ENCODE peak calls at places on chromosome 5, in eight cellular contexts. C is endodermal cell, D is uterus, W is aorta, L is tibial nerve, Q is heart left ventricle, Z is PC-3, P is K562. E is an unnamed sample.

GRCh38 chr5:95837492-95837891 is 15.0 kb upstream of the GLRX start:
- DNase-seq in C (no peak), D (no peak), W (no peak), L (no peak), Q (no peak), Z (no peak), P (no peak), E (no peak)

GRCh38 chr5:91312698-91313097 is 70.4 kb downstream of the ARRDC3 start:
- DNase-seq in C (no peak), D (no peak), W (no peak), L (no peak), Q (no peak), Z (no peak), P (no peak), E (no peak)

GRCh38 chr5:155080721-155081120 is 67.2 kb downstream of the KIF4B start:
- DNase-seq in C (no peak), D (no peak), W (no peak), L (no peak), Q (no peak), Z (no peak), P (no peak), E (no peak)

GRCh38 chr5:170860818-170861217 is 1.0 kb upstream of the RANBP17 start:
- DNase-seq in C (no peak), D (no peak), W (no peak), L (no peak), Q (no peak), Z (no peak), P (no peak), E (no peak)

GRCh38 chr5:23507278-23507685 is at the start of gene PRDM9:
- DNase-seq in C (peak; percentile 62), D (peak; percentile 16), W (peak; percentile 84), L (peak; percentile 5), Q (peak; percentile 49), Z (peak; percentile 98), P (peak; percentile 19), E (no peak)

GRCh38 chr5:32388429-32389111 is 56.0 kb downstream of the ZFR start:
- DNase-seq in C (no peak), D (no peak), W (no peak), L (no peak), Q (no peak), Z (peak; percentile 7), P (no peak), E (no peak)

GRCh38 chr5:55868846-55869245 is 17.7 kb downstream of the IL31RA start:
- DNase-seq in C (no peak), D (no peak), W (no peak), L (no peak), Q (no peak), Z (peak; percentile 90), P (peak; percentile 19), E (no peak)

GRCh38 chr5:149656576-149657182 is 73.4 kb upstream of the PPARGC1B start:
- DNase-seq in C (peak; percentile 95), D (no peak), W (no peak), L (no peak), Q (peak; percentile 49), Z (peak; percentile 83), P (peak; percentile 70), E (no peak)

GRCh38 chr5:137658324-137658723 is 77.6 kb downstream of the KLHL3 start:
- DNase-seq in C (no peak), D (no peak), W (no peak), L (no peak), Q (no peak), Z (no peak), P (no peak), E (no peak)

GRCh38 chr5:98108497-98108896 is 665.0 kb upstream of the RGMB start:
- DNase-seq in C (no peak), D (no peak), W (no peak), L (no peak), Q (no peak), Z (peak; percentile 97), P (no peak), E (no peak)

GRCh38 chr5:77985247-77985646 is 209.1 kb upstream of the TBCA start:
- DNase-seq in C (peak; percentile 63), D (no peak), W (no peak), L (no peak), Q (no peak), Z (no peak), P (no peak), E (no peak)
- H3K4me1 ChIP-seq in C (peaks cover 15% of the 10 kb centered on the region), D (no peaks in the 10 kb centered on the region), W (no peaks in the 10 kb centered on the region), L (no peaks in the 10 kb centered on the region), Q (no peaks in the 10 kb centered on the region), Z (no peaks in the 10 kb centered on the region), P (no peaks in the 10 kb centered on the region), E (no peaks in the 10 kb centered on the region)

DNA sequence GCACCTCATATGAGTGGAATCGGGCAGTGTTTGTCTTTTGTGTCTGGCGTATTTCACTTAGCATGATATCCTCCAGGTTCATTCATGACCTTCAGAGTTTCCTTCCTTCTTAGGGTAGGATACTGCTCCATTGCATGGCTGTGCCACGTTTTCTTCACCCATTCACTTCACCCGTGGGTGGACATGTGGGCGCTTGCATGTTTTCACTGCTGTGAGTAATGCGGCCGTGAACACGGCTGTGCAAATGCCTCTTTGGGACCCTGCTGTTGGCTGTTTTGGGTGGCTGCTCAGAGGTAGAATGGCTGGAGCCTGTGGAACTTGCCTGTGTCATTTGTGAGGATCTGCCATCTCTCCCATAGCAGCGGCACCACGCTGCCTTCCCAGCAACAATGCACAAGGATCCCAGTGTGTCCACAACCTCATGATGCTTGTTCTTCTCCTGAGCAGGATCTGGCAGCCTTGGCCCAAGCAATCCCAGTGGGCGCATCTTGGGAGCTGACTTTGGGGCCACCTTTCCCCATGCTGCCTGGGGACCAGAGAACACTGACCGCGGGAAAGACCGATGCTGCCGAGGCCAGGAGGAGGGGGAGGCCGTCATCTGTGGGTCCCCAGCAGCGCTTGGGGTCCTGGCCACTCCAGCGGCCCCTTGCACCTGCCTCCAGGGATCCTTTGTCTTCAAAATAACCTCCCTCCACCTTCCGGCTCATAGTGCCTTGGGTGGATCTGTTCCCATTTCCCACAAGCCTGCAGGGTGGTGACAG is 2.3 kb upstream of the SCGB3A1 start:
- DNase-seq in C (no peak), D (no peak), W (no peak), L (no peak), Q (no peak), Z (no peak), P (no peak), E (no peak)
- H3K27me3 ChIP-seq in C (peaks cover 50% of the 10 kb centered on the region), D (no peaks in the 10 kb centered on the region), W (no peaks in the 10 kb centered on the region), L (peaks cover 46% of the 10 kb centered on the region), Q (peaks cover 36% of the 10 kb centered on the region), Z (peaks cover 19% of the 10 kb centered on the region), P (peaks cover 3% of the 10 kb centered on the region), E (no peaks in the 10 kb centered on the region)

GRCh38 chr5:41508186-41508585 is 2.2 kb downstream of the PLCXD3 start:
- DNase-seq in C (no peak), D (no peak), W (no peak), L (no peak), Q (no peak), Z (peak; percentile 88), P (no peak), E (no peak)

GRCh38 chr5:41508696-41509398 is 1.6 kb downstream of the PLCXD3 start:
- DNase-seq in C (no peak), D (no peak), W (no peak), L (no peak), Q (no peak), Z (peak; percentile 72), P (no peak), E (no peak)

GRCh38 chr5:41510176-41510831 is at the start of gene PLCXD3:
- DNase-seq in C (peak; percentile 76), D (no peak), W (peak; percentile 72), L (no peak), Q (peak; percentile 56), Z (peak; percentile 58), P (no peak), E (no peak)

GRCh38 chr5:41509399-41510175 is 814 bp downstream of the PLCXD3 start:
- DNase-seq in C (peak; percentile 69), D (no peak), W (peak; percentile 62), L (no peak), Q (no peak), Z (no peak), P (no peak), E (no peak)

DNA sequence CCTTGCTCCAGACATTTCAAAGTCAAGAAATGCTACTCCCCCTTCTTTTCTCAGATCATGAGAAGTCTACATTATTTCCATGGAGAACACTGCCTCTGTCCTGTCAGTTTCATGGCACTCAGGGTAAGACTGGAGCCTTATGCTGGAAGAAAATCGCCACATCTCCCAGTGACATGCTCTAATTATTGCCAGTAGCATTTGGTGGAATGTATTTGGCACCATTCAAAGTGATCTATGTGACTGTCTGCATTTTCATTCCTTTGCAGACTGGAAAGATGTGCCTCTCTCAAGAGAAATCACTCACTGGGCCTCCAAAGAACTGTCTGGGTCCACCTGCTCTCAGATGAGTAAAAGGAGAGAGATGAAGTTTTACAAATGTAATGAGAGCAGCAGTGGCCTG is 840 bp upstream of the PLCXD3 start:
- DNase-seq in C (no peak), D (no peak), W (no peak), L (no peak), Q (no peak), Z (no peak), P (no peak), E (no peak)
- H3K4me3 ChIP-seq in C (peak overlapping the region; percentile 84), D (no peak overlapping the region), W (no peak overlapping the region), L (no peak overlapping the region), Q (peak overlapping the region; percentile 76), Z (peak overlapping the region; percentile 76), P (no peak overlapping the region), E (no peak overlapping the region)

DNA sequence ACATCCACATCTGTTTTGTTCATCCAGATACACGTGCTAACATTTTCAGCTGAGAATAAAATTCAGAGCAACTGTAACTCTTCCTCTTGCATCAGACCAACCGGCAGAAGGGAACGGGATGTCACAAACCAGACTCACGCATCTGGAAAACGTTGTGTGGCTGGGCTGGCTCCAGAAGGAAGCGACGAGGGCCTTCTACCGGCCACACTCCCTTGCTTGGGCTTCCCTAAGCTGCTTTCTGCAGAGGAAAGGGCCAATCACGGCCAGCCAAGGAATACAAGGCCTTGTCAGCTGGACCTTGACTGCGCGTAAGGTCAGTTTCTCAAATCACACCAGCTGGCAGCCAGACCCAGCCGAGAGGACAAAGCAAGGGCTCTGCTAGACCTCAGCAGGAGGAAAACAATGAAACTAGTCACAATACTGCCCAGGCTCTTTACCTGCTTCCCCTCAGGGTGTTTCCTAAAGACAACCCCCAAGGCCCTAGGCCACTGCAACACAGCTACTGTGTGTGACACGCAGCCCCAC is 106.1 kb downstream of the THBS4 start:
- DNase-seq in C (peak; percentile 82), D (peak; percentile 83), W (peak; percentile 81), L (peak; percentile 81), Q (peak; percentile 87), Z (no peak), P (no peak), E (no peak)
- H3K4me1 ChIP-seq in C (peaks cover 7% of the 10 kb centered on the region), D (no peaks in the 10 kb centered on the region), W (no peaks in the 10 kb centered on the region), L (peaks cover 22% of the 10 kb centered on the region), Q (peaks cover 14% of the 10 kb centered on the region), Z (no peaks in the 10 kb centered on the region), P (no peaks in the 10 kb centered on the region), E (peaks cover 66% of the 10 kb centered on the region)

DNA sequence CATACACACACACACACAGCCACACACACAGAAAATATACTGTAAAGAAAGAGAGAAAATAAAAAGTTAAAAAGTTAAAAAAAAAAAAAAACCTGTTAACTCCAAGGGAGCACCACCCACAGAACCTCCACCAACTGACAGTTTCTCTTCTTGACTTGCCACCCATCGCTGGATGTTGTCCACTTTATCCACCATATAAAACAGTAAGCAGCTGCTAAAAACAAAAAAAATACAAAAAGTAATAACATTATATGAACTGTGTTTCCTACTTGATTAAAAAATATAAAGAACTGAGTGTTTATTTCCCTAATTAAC is 1.2 kb downstream of the PURA start:
- DNase-seq in C (no peak), D (no peak), W (no peak), L (no peak), Q (no peak), Z (no peak), P (no peak), E (no peak)
- H3K27me3 ChIP-seq in C (peaks cover 44% of the 10 kb centered on the region), D (no peaks in the 10 kb centered on the region), W (no peaks in the 10 kb centered on the region), L (no peaks in the 10 kb centered on the region), Q (no peaks in the 10 kb centered on the region), Z (no peaks in the 10 kb centered on the region), P (no peaks in the 10 kb centered on the region), E (no peaks in the 10 kb centered on the region)

GRCh38 chr5:61737991-61738390 is 405.9 kb downstream of the ZSWIM6 start:
- DNase-seq in C (no peak), D (no peak), W (no peak), L (no peak), Q (no peak), Z (no peak), P (no peak), E (no peak)
- H3K4me3 ChIP-seq in C (no peak overlapping the region), D (no peak overlapping the region), W (no peak overlapping the region), L (no peak overlapping the region), Q (no peak overlapping the region), Z (no peak overlapping the region), P (no peak overlapping the region), E (no peak overlapping the region)

E was measured in CD8-positive, alpha-beta memory T cell.